ENCODE peak calls at places on chromosomes 5 and 9, in five cellular contexts. U is SK-N-SH, J is heart left ventricle, R is aorta, C is PC-3. A is an unnamed sample.

GRCh38 chr9:4226331-4227250 is 73.3 kb downstream of the GLIS3 start:
- DNase-seq in C (no peak), U (no peak), J (no peak), R (no peak), A (no peak)

GRCh38 chr5:124580925-124581821 is 165.3 kb downstream of the ZNF608 start:
- DNase-seq in C (no peak), U (peak; percentile 34), R (no peak), J (no peak), A (no peak)

GRCh38 chr5:171684169-171684568 is 101.4 kb upstream of the SMIM23 start:
- DNase-seq in R (no peak), U (no peak), C (no peak), J (no peak), A (no peak)

GRCh38 chr9:128145951-128146351 is 3.3 kb upstream of the LCN2 start:
- DNase-seq in U (no peak), C (no peak), R (peak; percentile 73), J (peak; percentile 46), A (no peak)

GRCh38 chr5:115349001-115349817 is 52.8 kb upstream of the CCDC112 start:
- DNase-seq in U (no peak), J (no peak), R (no peak), C (peak; percentile 81), A (no peak)

GRCh38 chr5:135437796-135438560 is 9.2 kb downstream of the DCANP1 start:
- DNase-seq in U (no peak), J (peak; percentile 75), R (no peak), C (peak; percentile 79), A (no peak)

GRCh38 chr5:162068931-162069330 is 1.4 kb downstream of the GABRG2 start:
- DNase-seq in J (no peak), R (no peak), C (no peak), U (no peak), A (no peak)

GRCh38 chr9:121321039-121321503 is 49.0 kb downstream of the STOM start:
- DNase-seq in C (no peak), R (no peak), U (no peak), J (no peak), A (no peak)

GRCh38 chr5:153863941-153864340 is 174.8 kb downstream of the FAM114A2 start:
- DNase-seq in R (no peak), C (no peak), J (no peak), U (no peak), A (no peak)

GRCh38 chr9:95484225-95484624 is 32.5 kb downstream of the PTCH1 start:
- DNase-seq in U (no peak), R (no peak), J (no peak), C (no peak), A (no peak)

GRCh38 chr9:95480346-95480745 is 36.4 kb downstream of the PTCH1 start:
- DNase-seq in R (no peak), C (no peak), U (no peak), J (no peak), A (no peak)

GRCh38 chr9:95486318-95486717 is 30.5 kb downstream of the PTCH1 start:
- DNase-seq in R (no peak), C (no peak), U (no peak), J (no peak), A (no peak)

GRCh38 chr9:95481000-95481399 is 35.8 kb downstream of the PTCH1 start:
- DNase-seq in U (no peak), C (no peak), J (no peak), R (no peak), A (no peak)

GRCh38 chr9:95483431-95483830 is 33.3 kb downstream of the PTCH1 start:
- DNase-seq in J (no peak), U (no peak), C (no peak), R (no peak), A (no peak)
- H3K36me3 ChIP-seq in J (peaks cover 26% of the 10 kb centered on the region), U (peaks cover 29% of the 10 kb centered on the region), C (no peaks in the 10 kb centered on the region), R (no peaks in the 10 kb centered on the region), A (peaks cover 16% of the 10 kb centered on the region)

GRCh38 chr9:137175345-137175961 is 3.6 kb upstream of the TMEM210 start:
- DNase-seq in R (no peak), J (no peak), U (no peak), C (no peak), A (no peak)

GRCh38 chr9:137172907-137173794 is 1.3 kb upstream of the TMEM210 start:
- DNase-seq in R (no peak), J (no peak), C (no peak), U (peak; percentile 50), A (no peak)

GRCh38 chr9:137174722-137175293 is 3.0 kb upstream of the TMEM210 start:
- DNase-seq in U (no peak), C (no peak), R (no peak), J (no peak), A (no peak)

GRCh38 chr9:137176302-137177182 is 4.7 kb upstream of the TMEM210 start:
- DNase-seq in C (peak; percentile 53), U (no peak), R (no peak), J (no peak), A (no peak)

DNA sequence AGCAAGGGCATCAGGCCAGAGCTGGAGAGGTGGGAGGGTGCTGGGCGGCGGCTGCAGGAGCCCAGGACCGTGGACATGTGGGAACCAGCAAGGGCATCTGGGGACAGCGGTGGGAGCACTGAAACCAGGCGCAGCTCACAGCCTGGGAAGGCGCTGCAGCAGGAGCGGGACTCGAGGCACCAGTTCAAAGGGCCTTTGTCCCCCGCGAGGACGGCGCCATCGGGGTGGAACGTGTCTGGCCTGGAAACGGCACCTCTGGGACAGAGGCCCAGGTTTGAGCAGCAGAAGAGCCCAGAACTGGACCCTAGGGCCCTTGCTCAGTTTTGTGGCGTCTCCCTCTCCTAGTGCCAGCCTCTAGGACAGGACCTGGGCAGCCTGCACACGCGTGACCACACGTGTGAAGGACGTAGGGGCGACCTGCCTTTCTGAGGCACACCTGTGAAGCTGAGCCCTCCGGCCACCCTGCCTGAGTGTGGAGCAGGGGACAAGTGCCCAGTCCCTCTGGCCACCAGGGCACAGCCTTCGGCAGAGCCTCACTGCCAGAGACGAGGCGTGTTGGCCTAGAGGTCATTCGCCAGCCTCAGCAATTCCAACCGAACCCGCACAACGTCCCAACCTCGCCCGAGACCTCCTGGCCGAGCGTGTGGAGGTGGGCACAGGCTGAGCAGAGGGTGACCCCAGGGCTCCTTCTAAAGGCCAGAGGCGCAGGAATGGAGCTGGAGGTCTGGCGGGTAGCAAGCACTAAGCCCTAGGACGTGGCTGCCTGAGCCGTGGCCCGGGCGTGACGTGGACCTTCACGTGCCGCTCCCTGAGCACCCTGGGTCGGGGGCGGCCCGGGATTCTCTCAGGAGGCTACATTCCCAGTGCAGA is 2.2 kb upstream of the TMEM210 start:
- DNase-seq in C (no peak), R (no peak), J (no peak), U (peak; percentile 83), A (no peak)
- H3K27me3 ChIP-seq in C (no peaks in the 10 kb centered on the region), R (no peaks in the 10 kb centered on the region), J (peaks cover 26% of the 10 kb centered on the region), U (peaks cover 13% of the 10 kb centered on the region), A (peaks cover 4% of the 10 kb centered on the region)

GRCh38 chr5:69276422-69277174 is 41.9 kb downstream of the CDK7 start:
- DNase-seq in J (no peak), U (no peak), R (no peak), C (peak; percentile 2), A (no peak)
- H3K36me3 ChIP-seq in J (peaks cover 85% of the 10 kb centered on the region), U (peaks cover 38% of the 10 kb centered on the region), R (no peaks in the 10 kb centered on the region), C (peaks cover 13% of the 10 kb centered on the region), A (no peaks in the 10 kb centered on the region)

GRCh38 chr9:135138078-135138855 is 50.8 kb downstream of the OLFM1 start:
- DNase-seq in C (no peak), U (no peak), R (no peak), J (peak; percentile 12), A (no peak)

GRCh38 chr9:135137398-135137832 is 49.9 kb downstream of the OLFM1 start:
- DNase-seq in J (peak; percentile 44), U (peak; percentile 58), R (no peak), C (no peak), A (no peak)

GRCh38 chr9:135136991-135137390 is 49.5 kb downstream of the OLFM1 start:
- DNase-seq in C (no peak), R (no peak), J (peak; percentile 44), U (no peak), A (no peak)

GRCh38 chr9:135141183-135141774 is 53.8 kb downstream of the OLFM1 start:
- DNase-seq in U (no peak), J (no peak), C (no peak), R (no peak), A (no peak)

GRCh38 chr9:135139366-135139965 is 52.0 kb downstream of the OLFM1 start:
- DNase-seq in C (no peak), U (no peak), R (no peak), J (peak; percentile 6), A (no peak)
- H3K27me3 ChIP-seq in C (no peaks in the 10 kb centered on the region), U (no peaks in the 10 kb centered on the region), R (no peaks in the 10 kb centered on the region), J (peaks cover 30% of the 10 kb centered on the region), A (no peaks in the 10 kb centered on the region)

GRCh38 chr9:97907051-97907450 is 15.2 kb downstream of the TRMO start:
- DNase-seq in C (no peak), R (no peak), J (no peak), U (no peak), A (no peak)
- H3K36me3 ChIP-seq in C (no peaks in the 10 kb centered on the region), R (peaks cover 7% of the 10 kb centered on the region), J (peaks cover 81% of the 10 kb centered on the region), U (peaks cover 43% of the 10 kb centered on the region), A (no peaks in the 10 kb centered on the region)

GRCh38 chr5:1760656-1761452 is 38.8 kb downstream of the MRPL36 start:
- DNase-seq in R (peak; percentile 53), C (no peak), J (peak; percentile 51), U (no peak), A (no peak)

GRCh38 chr5:1762878-1763547 is 36.6 kb downstream of the MRPL36 start:
- DNase-seq in J (peak; percentile 14), R (peak; percentile 42), C (no peak), U (no peak), A (no peak)

GRCh38 chr5:1759378-1759970 is 40.2 kb downstream of the MRPL36 start:
- DNase-seq in R (peak; percentile 42), J (peak; percentile 39), U (no peak), C (no peak), A (no peak)

GRCh38 chr5:1762121-1762877 is 37.3 kb downstream of the MRPL36 start:
- DNase-seq in U (no peak), C (no peak), R (peak; percentile 55), J (peak; percentile 45), A (no peak)

DNA sequence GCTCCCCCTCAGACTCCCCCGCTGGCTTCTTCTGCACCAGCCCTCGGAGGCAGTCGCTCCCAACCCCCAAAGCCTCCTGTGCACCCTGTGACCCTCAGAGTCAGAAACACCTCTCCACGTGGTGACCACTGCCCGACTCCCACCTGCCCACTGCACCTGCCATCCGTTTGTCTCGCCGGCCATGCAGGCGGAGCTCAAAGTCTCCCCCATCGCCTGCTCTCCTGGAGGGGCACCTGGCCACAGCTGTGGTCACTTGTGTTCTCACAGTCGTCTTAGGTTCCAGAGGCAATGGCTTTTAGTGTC is 38.2 kb downstream of the MRPL36 start:
- DNase-seq in C (no peak), J (peak; percentile 25), R (peak; percentile 16), U (no peak), A (no peak)
- H3K27me3 ChIP-seq in C (peaks cover 52% of the 10 kb centered on the region), J (peaks cover 41% of the 10 kb centered on the region), R (no peaks in the 10 kb centered on the region), U (peaks cover 78% of the 10 kb centered on the region), A (no peaks in the 10 kb centered on the region)

GRCh38 chr5:177288191-177288590 is 15.3 kb downstream of the RAB24 start:
- DNase-seq in C (no peak), U (no peak), J (no peak), R (no peak), A (no peak)
- H3K36me3 ChIP-seq in C (peaks cover 49% of the 10 kb centered on the region), U (peaks cover 77% of the 10 kb centered on the region), J (peaks cover 100% of the 10 kb centered on the region), R (peaks cover 8% of the 10 kb centered on the region), A (peaks cover 72% of the 10 kb centered on the region)

GRCh38 chr9:136664000-136664798 is 1.5 kb downstream of the EGFL7 start:
- DNase-seq in R (no peak), C (no peak), J (no peak), U (no peak), A (no peak)
- H3K27me3 ChIP-seq in R (no peaks in the 10 kb centered on the region), C (no peaks in the 10 kb centered on the region), J (no peaks in the 10 kb centered on the region), U (no peaks in the 10 kb centered on the region), A (peaks cover 5% of the 10 kb centered on the region)